ENCODE peak calls at places on chromosomes 7 and 10, in ten cellular contexts. One of them, this sample, is unnamed.

GRCh38 chr10:122494173-122494820 is 32.9 kb downstream of the HTRA1 start:
- DNase-seq in small intestine: no peak
- DNase-seq in caudate nucleus: no peak
- DNase-seq in SK-N-MC: no peak
- DNase-seq in activated CD8-positive, alpha-beta T cell treated with anti-CD3 and anti-CD28 coated beads, Interleukin-2, amount 10 ng/mL, durations not matched to agents 7 days and 5 days: no peak
- DNase-seq in H9: no peak
- DNase-seq in AG08395: no peak
- DNase-seq in NK-92 treated with Interleukin-12 subunit alpha and Interleukin-12 subunit beta, amount 100 ng/mL, for 24 hours: no peak
- DNase-seq in activated naive CD4-positive, alpha-beta T cell: no peak
- DNase-seq in HT-29: no peak
- DNase-seq in this sample: no peak

GRCh38 chr7:146698995-146699610 is 582.5 kb downstream of the CNTNAP2 start:
- DNase-seq in HT-29: no peak
- DNase-seq in activated naive CD4-positive, alpha-beta T cell: no peak
- DNase-seq in AG08395: no peak
- DNase-seq in activated CD8-positive, alpha-beta T cell treated with anti-CD3 and anti-CD28 coated beads, Interleukin-2, amount 10 ng/mL, durations not matched to agents 7 days and 5 days: no peak
- DNase-seq in H9: no peak
- DNase-seq in NK-92 treated with Interleukin-12 subunit alpha and Interleukin-12 subunit beta, amount 100 ng/mL, for 24 hours: no peak
- DNase-seq in caudate nucleus: no peak
- DNase-seq in small intestine: no peak
- DNase-seq in SK-N-MC: peak; percentile 44
- DNase-seq in this sample: no peak

GRCh38 chr10:51425431-51425830 is 274.0 kb downstream of the CSTF2T start:
- DNase-seq in small intestine: no peak
- DNase-seq in SK-N-MC: no peak
- DNase-seq in caudate nucleus: no peak
- DNase-seq in activated CD8-positive, alpha-beta T cell treated with anti-CD3 and anti-CD28 coated beads, Interleukin-2, amount 10 ng/mL, durations not matched to agents 7 days and 5 days: no peak
- DNase-seq in AG08395: peak; percentile 26
- DNase-seq in NK-92 treated with Interleukin-12 subunit alpha and Interleukin-12 subunit beta, amount 100 ng/mL, for 24 hours: no peak
- DNase-seq in HT-29: no peak
- DNase-seq in activated naive CD4-positive, alpha-beta T cell: no peak
- DNase-seq in H9: no peak
- DNase-seq in this sample: no peak

GRCh38 chr7:26085771-26086170 is 66.2 kb upstream of the NFE2L3 start:
- DNase-seq in activated CD8-positive, alpha-beta T cell treated with anti-CD3 and anti-CD28 coated beads, Interleukin-2, amount 10 ng/mL, durations not matched to agents 7 days and 5 days: no peak
- DNase-seq in activated naive CD4-positive, alpha-beta T cell: no peak
- DNase-seq in caudate nucleus: no peak
- DNase-seq in small intestine: no peak
- DNase-seq in HT-29: no peak
- DNase-seq in NK-92 treated with Interleukin-12 subunit alpha and Interleukin-12 subunit beta, amount 100 ng/mL, for 24 hours: no peak
- DNase-seq in H9: no peak
- DNase-seq in AG08395: no peak
- DNase-seq in SK-N-MC: no peak
- DNase-seq in this sample: no peak

GRCh38 chr7:100683659-100684533 is 10.2 kb downstream of the GIGYF1 start:
- DNase-seq in activated CD8-positive, alpha-beta T cell treated with anti-CD3 and anti-CD28 coated beads, Interleukin-2, amount 10 ng/mL, durations not matched to agents 7 days and 5 days: no peak
- DNase-seq in caudate nucleus: no peak
- DNase-seq in NK-92 treated with Interleukin-12 subunit alpha and Interleukin-12 subunit beta, amount 100 ng/mL, for 24 hours: no peak
- DNase-seq in H9: no peak
- DNase-seq in activated naive CD4-positive, alpha-beta T cell: no peak
- DNase-seq in SK-N-MC: no peak
- DNase-seq in small intestine: no peak
- DNase-seq in HT-29: no peak
- DNase-seq in AG08395: no peak
- DNase-seq in this sample: no peak

GRCh38 chr7:26451997-26452396 is 160.3 kb downstream of the SNX10 start:
- DNase-seq in activated naive CD4-positive, alpha-beta T cell: no peak
- DNase-seq in NK-92 treated with Interleukin-12 subunit alpha and Interleukin-12 subunit beta, amount 100 ng/mL, for 24 hours: no peak
- DNase-seq in activated CD8-positive, alpha-beta T cell treated with anti-CD3 and anti-CD28 coated beads, Interleukin-2, amount 10 ng/mL, durations not matched to agents 7 days and 5 days: no peak
- DNase-seq in small intestine: no peak
- DNase-seq in AG08395: no peak
- DNase-seq in caudate nucleus: no peak
- DNase-seq in HT-29: no peak
- DNase-seq in SK-N-MC: no peak
- DNase-seq in H9: peak; percentile 69
- DNase-seq in this sample: no peak

GRCh38 chr10:112115781-112116385 is 67.7 kb downstream of the GPAM start:
- DNase-seq in activated naive CD4-positive, alpha-beta T cell: peak; percentile 5
- DNase-seq in caudate nucleus: no peak
- DNase-seq in NK-92 treated with Interleukin-12 subunit alpha and Interleukin-12 subunit beta, amount 100 ng/mL, for 24 hours: no peak
- DNase-seq in HT-29: peak; percentile 66
- DNase-seq in SK-N-MC: no peak
- DNase-seq in H9: peak; percentile 79
- DNase-seq in activated CD8-positive, alpha-beta T cell treated with anti-CD3 and anti-CD28 coated beads, Interleukin-2, amount 10 ng/mL, durations not matched to agents 7 days and 5 days: peak; percentile 56
- DNase-seq in AG08395: peak; percentile 77
- DNase-seq in small intestine: peak; percentile 44
- DNase-seq in this sample: peak; percentile 58

GRCh38 chr7:46532571-46532970 is 611.5 kb upstream of the IGFBP3 start:
- DNase-seq in NK-92 treated with Interleukin-12 subunit alpha and Interleukin-12 subunit beta, amount 100 ng/mL, for 24 hours: no peak
- DNase-seq in activated CD8-positive, alpha-beta T cell treated with anti-CD3 and anti-CD28 coated beads, Interleukin-2, amount 10 ng/mL, durations not matched to agents 7 days and 5 days: no peak
- DNase-seq in activated naive CD4-positive, alpha-beta T cell: no peak
- DNase-seq in SK-N-MC: no peak
- DNase-seq in H9: no peak
- DNase-seq in HT-29: no peak
- DNase-seq in caudate nucleus: no peak
- DNase-seq in small intestine: no peak
- DNase-seq in AG08395: no peak
- DNase-seq in this sample: no peak

GRCh38 chr10:86170255-86171153 is 196.1 kb downstream of the GRID1 start:
- DNase-seq in AG08395: no peak
- DNase-seq in activated CD8-positive, alpha-beta T cell treated with anti-CD3 and anti-CD28 coated beads, Interleukin-2, amount 10 ng/mL, durations not matched to agents 7 days and 5 days: no peak
- DNase-seq in caudate nucleus: no peak
- DNase-seq in small intestine: no peak
- DNase-seq in SK-N-MC: no peak
- DNase-seq in H9: no peak
- DNase-seq in HT-29: no peak
- DNase-seq in activated naive CD4-positive, alpha-beta T cell: no peak
- DNase-seq in NK-92 treated with Interleukin-12 subunit alpha and Interleukin-12 subunit beta, amount 100 ng/mL, for 24 hours: no peak
- DNase-seq in this sample: no peak

This sample was measured in hepatocyte.